ENCODE peak calls at places on chromosomes 5 and 9, in five cellular contexts. W is brain microvascular endothelial cell; L is stimulated activated CD8-positive, alpha-beta memory T cell treated with anti-CD3 and anti-CD28 coated beads, Interleukin-15, amount 100 ng/mL, for 1 hour; S is stimulated activated CD4-positive, alpha-beta T cell treated with anti-CD3 and anti-CD28 coated beads, Interleukin-1b, Interleukin-23, amount 100 ng/mL, for 4 hours; U is T-helper 9 cell. V is an unnamed sample.

GRCh38 chr9:90508940-90509339 is 133.7 kb downstream of the DIRAS2 start:
- DNase-seq in S (no peak), W (no peak), L (no peak), U (no peak), V (no peak)

GRCh38 chr5:127757576-127757975 is 54.4 kb downstream of the CCDC192 start:
- DNase-seq in W (peak; percentile 72), U (no peak), S (no peak), L (no peak), V (peak; percentile 69)

GRCh38 chr9:110066929-110067716 is 140.8 kb downstream of the C9orf152 start:
- DNase-seq in S (no peak), W (no peak), U (no peak), L (no peak), V (no peak)

GRCh38 chr5:93349613-93350012 is 231.4 kb downstream of the NR2F1-AS1 start:
- DNase-seq in L (no peak), W (peak; percentile 72), U (no peak), S (no peak), V (no peak)

GRCh38 chr9:98231770-98232478 is 23.5 kb downstream of the TBC1D2 start:
- DNase-seq in S (no peak), U (no peak), L (no peak), W (peak; percentile 84), V (no peak)

GRCh38 chr9:38269752-38270151 is 122.8 kb upstream of the ALDH1B1 start:
- DNase-seq in W (no peak), L (no peak), S (no peak), U (no peak), V (no peak)

GRCh38 chr5:125376059-125376641 is 629.7 kb upstream of the ZNF608 start:
- DNase-seq in L (no peak), W (no peak), S (no peak), U (no peak), V (no peak)

GRCh38 chr5:170312666-170313065 is 15.1 kb upstream of the LCP2 start:
- DNase-seq in L (no peak), W (peak; percentile 88), S (no peak), U (peak; percentile 42), V (no peak)

GRCh38 chr5:126139086-126139485 is 284.1 kb upstream of the GRAMD2B start:
- DNase-seq in W (no peak), S (no peak), U (no peak), L (no peak), V (no peak)

GRCh38 chr9:99430301-99430700 is 208.2 kb downstream of the SEC61B start:
- DNase-seq in S (no peak), W (peak; percentile 87), U (no peak), L (no peak), V (no peak)

GRCh38 chr5:89857790-89858189 is 551.8 kb downstream of the CETN3 start:
- DNase-seq in S (no peak), W (no peak), L (no peak), U (no peak), V (no peak)

GRCh38 chr5:57844410-57844809 is 361.8 kb upstream of the ACTBL2 start:
- DNase-seq in S (no peak), U (no peak), W (no peak), L (no peak), V (no peak)

GRCh38 chr5:10550222-10550995 is 13.5 kb upstream of the ANKRD33B start:
- DNase-seq in S (no peak), W (no peak), U (no peak), L (no peak), V (no peak)

GRCh38 chr9:15837079-15837679 is 284.3 kb downstream of the CCDC171 start:
- DNase-seq in S (no peak), U (peak; percentile 0), L (no peak), W (peak; percentile 42), V (peak; percentile 20)